ENCODE peak calls at places on chromosomes 2 and 18, in seven cellular contexts. V, P, X, Q, A, D and I are unnamed samples.
A peak's percentile ranks its signal among the peaks of the same experiment; 100 is the strongest.

GRCh38 chr18:21868770-21869169 is 128.2 kb downstream of the MIB1 start:
- DNase-seq in A (no peak), V (no peak), P (no peak), Q (no peak), D (no peak), X (no peak), I (no peak)

GRCh38 chr2:112001136-112001764 is 53.8 kb upstream of the TMEM87B start:
- DNase-seq in V (no peak), X (no peak), Q (no peak), D (no peak), P (no peak), A (no peak), I (no peak)

GRCh38 chr2:177282787-177283533 is 18.4 kb upstream of the NFE2L2 start:
- DNase-seq in V (no peak), P (no peak), X (no peak), D (no peak), A (no peak), Q (no peak), I (no peak)

GRCh38 chr18:12308386-12309100 is 502 bp downstream of the TUBB6 start:
- DNase-seq in P (peak; percentile 83), D (peak; percentile 92), Q (peak; percentile 73), A (no peak), X (peak; percentile 56), V (no peak), I (no peak)

GRCh38 chr2:60472026-60472425 is 81.4 kb downstream of the BCL11A start:
- DNase-seq in A (no peak), D (no peak), Q (no peak), P (no peak), V (no peak), X (no peak), I (no peak)

GRCh38 chr18:12599966-12600365 is 57.9 kb downstream of the SPIRE1 start:
- DNase-seq in A (no peak), Q (no peak), P (no peak), D (no peak), X (no peak), V (no peak), I (no peak)

GRCh38 chr2:216319771-216320170 is 52.5 kb downstream of the MARCHF4 start:
- DNase-seq in V (no peak), X (no peak), Q (no peak), A (no peak), P (no peak), D (peak; percentile 52), I (no peak)

GRCh38 chr2:25831744-25832449 is 46.4 kb downstream of the ASXL2 start:
- DNase-seq in P (no peak), A (no peak), X (peak; percentile 43), Q (no peak), D (no peak), V (no peak), I (no peak)

GRCh38 chr2:15672961-15673918 is 81.6 kb downstream of the DDX1 start:
- DNase-seq in D (peak; percentile 10), P (no peak), Q (no peak), A (no peak), V (no peak), X (no peak), I (no peak)

GRCh38 chr2:170895023-170895759 is 33.9 kb upstream of the GORASP2 start:
- DNase-seq in V (no peak), X (no peak), P (no peak), D (no peak), A (no peak), Q (no peak), I (no peak)

GRCh38 chr2:170530284-170530745 is 184.8 kb upstream of the SP5 start:
- DNase-seq in V (no peak), Q (peak; percentile 52), X (no peak), P (no peak), D (peak; percentile 63), A (no peak), I (no peak)

GRCh38 chr2:69993708-69994107 is 32.3 kb upstream of the ASPRV1 start:
- DNase-seq in V (no peak), X (no peak), Q (no peak), D (no peak), A (no peak), P (no peak), I (no peak)

GRCh38 chr2:231547315-231548110 is 17.3 kb upstream of the NMUR1 start:
- DNase-seq in Q (no peak), P (no peak), D (no peak), A (no peak), V (no peak), X (no peak), I (no peak)

GRCh38 chr2:137411556-137411955 is 552.7 kb upstream of the HNMT start:
- DNase-seq in V (no peak), D (no peak), X (no peak), P (no peak), A (no peak), Q (no peak), I (no peak)

GRCh38 chr18:55455938-55456337 is 132.1 kb downstream of the TCF4 start:
- DNase-seq in Q (no peak), D (no peak), V (no peak), A (no peak), P (no peak), X (no peak), I (no peak)

GRCh38 chr2:108587621-108588020 is 53.4 kb downstream of the LIMS1 start:
- DNase-seq in A (no peak), X (no peak), P (no peak), D (peak; percentile 88), V (no peak), Q (no peak), I (no peak)

GRCh38 chr2:156476516-156477206 is 40.5 kb downstream of the GPD2 start:
- DNase-seq in Q (no peak), P (no peak), A (no peak), D (peak; percentile 45), X (peak; percentile 35), V (no peak), I (no peak)

GRCh38 chr2:177187631-177188312 is 24.8 kb upstream of the HNRNPA3 start:
- DNase-seq in X (no peak), Q (no peak), D (peak; percentile 55), P (no peak), A (no peak), V (no peak), I (no peak)

GRCh38 chr2:190929919-190930318 is 49.3 kb downstream of the GLS start:
- DNase-seq in A (no peak), P (no peak), D (no peak), Q (no peak), X (no peak), V (no peak), I (no peak)

GRCh38 chr2:138829326-138829725 is 49.1 kb upstream of the NXPH2 start:
- DNase-seq in P (no peak), A (peak; percentile 1), Q (no peak), V (peak; percentile 20), D (peak; percentile 40), X (no peak), I (no peak)

GRCh38 chr2:32772623-32773221 is 144.9 kb downstream of the TTC27 start:
- DNase-seq in Q (no peak), P (no peak), D (peak; percentile 75), A (no peak), X (no peak), V (no peak), I (no peak)

GRCh38 chr18:57747809-57748680 is 55.1 kb downstream of the ATP8B1 start:
- DNase-seq in V (no peak), P (no peak), X (no peak), D (no peak), Q (no peak), A (no peak), I (no peak)

GRCh38 chr2:45009928-45010705 is 865 bp upstream of the SIX2 start:
- DNase-seq in Q (peak; percentile 51), D (peak; percentile 26), V (no peak), A (no peak), X (no peak), P (peak; percentile 73), I (no peak)

GRCh38 chr2:71671203-71671602 is 217.8 kb downstream of the DYSF start:
- DNase-seq in P (no peak), D (no peak), X (no peak), A (no peak), V (no peak), Q (peak; percentile 24), I (no peak)

GRCh38 chr2:140851258-140851657 is 1279.6 kb downstream of the LRP1B start:
- DNase-seq in P (no peak), V (no peak), Q (no peak), D (no peak), X (no peak), A (no peak), I (no peak)

GRCh38 chr2:73175663-73176204 is 26.6 kb upstream of the NOTO start:
- DNase-seq in A (peak; percentile 55), D (peak; percentile 61), P (peak; percentile 18), Q (peak; percentile 79), X (peak; percentile 79), V (peak; percentile 76), I (no peak)

GRCh38 chr18:24987271-24987932 is 364.6 kb downstream of the ZNF521 start:
- DNase-seq in X (no peak), A (no peak), P (no peak), Q (no peak), V (no peak), D (peak; percentile 48), I (no peak)

GRCh38 chr18:8808001-8808400 is 102.6 kb downstream of the MTCL1 start:
- DNase-seq in P (no peak), A (no peak), X (no peak), D (peak; percentile 59), V (no peak), Q (no peak), I (no peak)

GRCh38 chr2:12970861-12971260 is 254.1 kb downstream of the TRIB2 start:
- DNase-seq in X (no peak), V (no peak), A (no peak), Q (no peak), P (no peak), D (peak; percentile 85), I (no peak)

GRCh38 chr2:166411473-166412230 is 35.9 kb upstream of the SCN9A start:
- DNase-seq in A (no peak), P (peak; percentile 43), X (no peak), Q (no peak), D (peak; percentile 15), V (no peak), I (no peak)

GRCh38 chr2:20400787-20401494 is 45.9 kb upstream of the RHOB start:
- DNase-seq in V (no peak), Q (peak; percentile 17), X (no peak), P (no peak), D (no peak), A (no peak), I (no peak)

GRCh38 chr18:32160547-32160946 is 29.3 kb upstream of the MEP1B start:
- DNase-seq in A (no peak), P (no peak), V (no peak), X (no peak), D (no peak), Q (no peak), I (no peak)

GRCh38 chr2:216221806-216222205 is 112.7 kb downstream of the XRCC5 start:
- DNase-seq in A (no peak), V (no peak), P (no peak), Q (no peak), D (peak; percentile 81), X (no peak), I (no peak)

GRCh38 chr2:64295326-64296149 is 151.3 kb upstream of the PELI1 start:
- DNase-seq in X (peak; percentile 45), D (no peak), Q (no peak), P (no peak), V (no peak), A (no peak), I (no peak)

GRCh38 chr2:159613515-159614336 is 2.6 kb downstream of the BAZ2B start:
- DNase-seq in X (no peak), A (no peak), V (no peak), D (peak; percentile 63), Q (no peak), P (no peak), I (no peak)

GRCh38 chr2:191927319-191927867 is 80.5 kb upstream of the CAVIN2 start:
- DNase-seq in A (no peak), Q (no peak), X (no peak), V (no peak), P (no peak), D (peak; percentile 83), I (no peak)

GRCh38 chr18:78911751-78912283 is 67.8 kb upstream of the SALL3 start:
- DNase-seq in Q (peak; percentile 17), P (no peak), X (no peak), D (no peak), A (no peak), V (no peak), I (no peak)

GRCh38 chr2:57906152-57906732 is 140.4 kb upstream of the VRK2 start:
- DNase-seq in D (peak; percentile 70), V (no peak), P (no peak), A (no peak), Q (no peak), X (no peak), I (no peak)